ENCODE peak calls at places on chromosome 4, in ten cellular contexts. Q is Panc1; A is pancreas; X is spleen; I is kidney epithelial cell; O is mesendoderm; C is CD4-positive, alpha-beta memory T cell; P is GM23248; H is Peyer's patch; Z is transverse colon. F is an unnamed sample.
A peak's percentile ranks its signal among the peaks of the same experiment; 100 is the strongest.

GRCh38 chr4:167321299-167321698 is 87.0 kb upstream of the SPOCK3 start:
- DNase-seq in Z (no peak), C (no peak), X (no peak), O (no peak), Q (no peak), H (no peak), A (no peak), P (no peak), I (no peak), F (no peak)

GRCh38 chr4:1200425-1201035 is 28.1 kb upstream of the SPON2 start:
- DNase-seq in P (peak; percentile 91), H (peak; percentile 61), O (peak; percentile 24), I (peak; percentile 34), C (no peak), Q (no peak), A (no peak), X (peak; percentile 81), Z (peak; percentile 71), F (peak; percentile 10)

GRCh38 chr4:113435893-113436292 is 325.6 kb downstream of the CAMK2D start:
- DNase-seq in A (no peak), C (no peak), O (peak; percentile 90), H (no peak), Q (no peak), I (peak; percentile 69), X (no peak), Z (no peak), P (peak; percentile 92), F (peak; percentile 58)

GRCh38 chr4:83757121-83757621 is 221.3 kb downstream of the GPAT3 start:
- DNase-seq in O (peak; percentile 8), P (peak; percentile 60), C (no peak), Z (no peak), Q (no peak), A (no peak), X (no peak), H (no peak), I (no peak), F (peak; percentile 82)

GRCh38 chr4:88938138-88938537 is 118.8 kb downstream of the FAM13A start:
- DNase-seq in P (peak; percentile 94), H (no peak), C (no peak), Z (no peak), Q (no peak), I (peak; percentile 72), O (peak; percentile 53), A (no peak), X (no peak), F (no peak)

GRCh38 chr4:176548571-176548970 is 228.8 kb downstream of the SPCS3 start:
- DNase-seq in X (no peak), I (peak; percentile 39), A (no peak), H (no peak), C (no peak), O (peak; percentile 40), P (peak; percentile 64), Z (no peak), Q (no peak), F (no peak)

GRCh38 chr4:119692001-119692400 is 63.4 kb upstream of the PDE5A start:
- DNase-seq in Q (no peak), H (no peak), A (no peak), C (no peak), Z (no peak), I (no peak), X (no peak), O (no peak), P (peak; percentile 80), F (no peak)

GRCh38 chr4:111773858-111774257 is 371.4 kb upstream of the FAM241A start:
- DNase-seq in Z (peak; percentile 73), A (no peak), P (peak; percentile 24), Q (no peak), H (no peak), O (no peak), C (no peak), I (no peak), X (no peak), F (no peak)

GRCh38 chr4:127997534-127998388 is 32.6 kb downstream of the ABHD18 start:
- DNase-seq in Z (no peak), Q (peak; percentile 24), H (no peak), X (no peak), I (no peak), O (peak; percentile 35), P (peak; percentile 38), C (peak; percentile 10), A (no peak), F (no peak)

GRCh38 chr4:151541438-151542071 is 132.6 kb downstream of the FHIP1A start:
- DNase-seq in P (peak; percentile 91), I (no peak), C (no peak), Z (no peak), A (no peak), X (no peak), Q (peak; percentile 81), H (no peak), O (peak; percentile 78), F (peak; percentile 63)

GRCh38 chr4:108045687-108046024 is 56.0 kb downstream of the HADH start:
- DNase-seq in P (peak; percentile 52), C (no peak), I (no peak), X (no peak), Q (no peak), Z (no peak), H (no peak), O (no peak), A (no peak), F (no peak)

GRCh38 chr4:105198541-105198940 is 51.9 kb downstream of the TET2 start:
- DNase-seq in I (no peak), X (no peak), C (no peak), O (no peak), Z (no peak), Q (no peak), P (peak; percentile 25), A (no peak), H (no peak), F (no peak)

GRCh38 chr4:188463909-188464308 is 324.7 kb downstream of the TRIML1 start:
- DNase-seq in O (no peak), P (no peak), C (no peak), X (no peak), A (no peak), I (no peak), H (no peak), Z (no peak), Q (no peak), F (no peak)

GRCh38 chr4:92060333-92060732 is 243.4 kb upstream of the GRID2 start:
- DNase-seq in H (no peak), C (no peak), A (no peak), Q (no peak), X (no peak), I (no peak), P (no peak), O (peak; percentile 29), Z (no peak), F (no peak)

GRCh38 chr4:84499065-84499982 is at the start of gene NKX6-1:
- DNase-seq in O (peak; percentile 96), I (peak; percentile 28), A (peak; percentile 92), Z (peak; percentile 53), H (peak; percentile 20), X (no peak), Q (peak; percentile 25), C (no peak), P (peak; percentile 68), F (peak; percentile 98)

GRCh38 chr4:142474398-142475087 is 371.6 kb downstream of the INPP4B start:
- DNase-seq in A (peak; percentile 50), H (no peak), X (no peak), Z (no peak), O (no peak), C (peak; percentile 43), I (peak; percentile 50), P (peak; percentile 56), Q (no peak), F (no peak)

GRCh38 chr4:110533590-110533910 is 57.6 kb downstream of the ENPEP start:
- DNase-seq in H (no peak), X (no peak), I (no peak), A (no peak), Z (no peak), P (no peak), Q (no peak), C (no peak), O (no peak), F (no peak)

GRCh38 chr4:95637047-95637600 is 88.4 kb upstream of the UNC5C start:
- DNase-seq in A (no peak), Z (no peak), H (no peak), C (no peak), X (no peak), O (peak; percentile 59), P (no peak), Q (no peak), I (no peak), F (peak; percentile 66)

DNA sequence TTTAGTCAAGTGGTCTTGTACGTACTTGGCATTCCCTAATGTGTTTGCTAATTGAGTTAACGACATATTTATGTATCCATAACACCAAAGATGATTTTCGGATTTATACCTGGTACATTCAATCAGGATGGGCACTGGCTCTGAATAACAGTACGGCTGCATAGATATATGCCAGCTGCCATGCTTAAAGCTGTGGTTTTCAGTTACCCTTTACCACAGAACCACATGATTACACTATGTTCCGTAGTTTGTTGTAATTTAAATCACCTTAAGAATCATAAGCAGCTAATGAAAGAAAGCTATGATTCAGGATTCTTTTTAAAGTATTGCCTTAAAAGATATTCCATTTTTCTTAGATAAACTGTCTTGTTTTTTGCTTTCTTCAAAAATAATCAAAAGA is 53.6 kb downstream of the FIP1L1 start:
- DNase-seq in Q (no peak), X (no peak), I (no peak), A (no peak), P (no peak), O (no peak), C (peak; percentile 12), H (no peak), Z (no peak), F (no peak)
- H3K36me3 ChIP-seq in Q (peaks cover 14% of the 10 kb centered on the region), X (no peaks in the 10 kb centered on the region), I (no peaks in the 10 kb centered on the region), A (no peaks in the 10 kb centered on the region), P (peaks cover 56% of the 10 kb centered on the region), O (no peaks in the 10 kb centered on the region), C (peaks cover 25% of the 10 kb centered on the region), H (no peaks in the 10 kb centered on the region), Z (peaks cover 37% of the 10 kb centered on the region), F (peaks cover 37% of the 10 kb centered on the region)

GRCh38 chr4:38519671-38520070 is 144.3 kb upstream of the KLF3 start:
- DNase-seq in Z (no peak), P (no peak), A (no peak), H (no peak), C (no peak), O (no peak), I (no peak), X (no peak), Q (no peak), F (no peak)
- H3K4me3 ChIP-seq in Z (no peak overlapping the region), P (no peak overlapping the region), A (no peak overlapping the region), H (no peak overlapping the region), C (no peak overlapping the region), O (no peak overlapping the region), I (no peak overlapping the region), X (no peak overlapping the region), Q (no peak overlapping the region), F (no peak overlapping the region)

GRCh38 chr4:182489607-182490006 is 246.4 kb downstream of the TENM3 start:
- DNase-seq in I (no peak), C (no peak), Q (no peak), X (no peak), Z (no peak), A (no peak), O (no peak), H (no peak), P (no peak), F (no peak)
- H3K36me3 ChIP-seq in I (no peaks in the 10 kb centered on the region), C (no peaks in the 10 kb centered on the region), Q (no peaks in the 10 kb centered on the region), X (no peaks in the 10 kb centered on the region), Z (no peaks in the 10 kb centered on the region), A (no peaks in the 10 kb centered on the region), O (no peaks in the 10 kb centered on the region), H (no peaks in the 10 kb centered on the region), P (no peaks in the 10 kb centered on the region), F (no peaks in the 10 kb centered on the region)

DNA sequence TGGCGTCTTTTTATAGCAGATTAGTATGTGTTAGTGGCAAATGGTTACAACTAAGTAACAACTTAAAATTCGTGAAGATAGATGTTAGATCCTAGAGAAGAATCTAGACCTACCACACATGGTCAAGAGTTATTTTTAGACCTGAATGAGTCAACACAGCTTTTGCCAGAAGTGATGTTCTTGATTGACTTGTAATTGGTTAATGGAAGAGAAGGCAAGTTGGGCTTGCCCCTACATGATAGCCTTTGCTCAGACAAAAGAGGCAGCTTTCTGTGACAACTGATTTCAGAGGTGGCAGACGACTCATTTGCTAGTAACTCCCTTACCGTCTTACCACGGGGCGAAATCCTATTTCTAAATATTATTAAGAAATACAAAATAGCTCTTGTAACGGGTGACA is 4.9 kb downstream of the CPE start:
- DNase-seq in Z (no peak), O (peak; percentile 88), X (no peak), P (peak; percentile 43), A (no peak), H (no peak), I (no peak), C (no peak), Q (no peak), F (no peak)
- H3K4me3 ChIP-seq in Z (no peak overlapping the region), O (no peak overlapping the region), X (no peak overlapping the region), P (no peak overlapping the region), A (no peak overlapping the region), H (no peak overlapping the region), I (no peak overlapping the region), C (no peak overlapping the region), Q (no peak overlapping the region), F (no peak overlapping the region)